ENCODE peak calls at places on chromosomes 16 and 17, in ten cellular contexts. One of them, this sample, is unnamed. For H3K4me1, the result is how much of the 10 kb centered on the place peaks cover.

GRCh38 chr17:70006159-70006558 is 68.9 kb upstream of the KCNJ16 start:
- DNase-seq in H9: no peak
- DNase-seq in heart right ventricle: no peak
- DNase-seq in CD4-positive, alpha-beta memory T cell: no peak
- DNase-seq in CD8-positive, alpha-beta memory T cell: no peak
- DNase-seq in Caco-2: no peak
- DNase-seq in adipocyte: peak
- DNase-seq in lung: no peak
- DNase-seq in osteoblast: no peak
- DNase-seq in heart left ventricle: no peak
- DNase-seq in this sample: no peak

GRCh38 chr16:30953511-30954124 is 3.9 kb upstream of the SETD1A start:
- DNase-seq in heart left ventricle: no peak
- DNase-seq in adipocyte: peak
- DNase-seq in CD8-positive, alpha-beta memory T cell: peak
- DNase-seq in lung: peak
- DNase-seq in H9: peak
- DNase-seq in osteoblast: peak
- DNase-seq in CD4-positive, alpha-beta memory T cell: peak
- DNase-seq in heart right ventricle: peak
- DNase-seq in Caco-2: peak
- DNase-seq in this sample: peak

GRCh38 chr17:7294614-7295153 is at the start of gene YBX2:
- DNase-seq in adipocyte: peak
- DNase-seq in Caco-2: peak
- DNase-seq in CD4-positive, alpha-beta memory T cell: peak
- DNase-seq in heart right ventricle: peak
- DNase-seq in CD8-positive, alpha-beta memory T cell: peak
- DNase-seq in heart left ventricle: peak
- DNase-seq in H9: peak
- DNase-seq in osteoblast: peak
- DNase-seq in lung: no peak
- DNase-seq in this sample: no peak

GRCh38 chr16:66660422-66661209 is 35.9 kb downstream of the CMTM4 start:
- DNase-seq in CD4-positive, alpha-beta memory T cell: no peak
- DNase-seq in Caco-2: no peak
- DNase-seq in adipocyte: peak
- DNase-seq in CD8-positive, alpha-beta memory T cell: no peak
- DNase-seq in H9: no peak
- DNase-seq in lung: peak
- DNase-seq in osteoblast: peak
- DNase-seq in heart left ventricle: peak
- DNase-seq in heart right ventricle: peak
- DNase-seq in this sample: peak

GRCh38 chr17:83012873-83013778 is 66.3 kb upstream of the METRNL start:
- DNase-seq in CD4-positive, alpha-beta memory T cell: no peak
- DNase-seq in adipocyte: peak
- DNase-seq in CD8-positive, alpha-beta memory T cell: no peak
- DNase-seq in heart left ventricle: no peak
- DNase-seq in osteoblast: peak
- DNase-seq in H9: no peak
- DNase-seq in Caco-2: no peak
- DNase-seq in heart right ventricle: no peak
- DNase-seq in lung: no peak
- DNase-seq in this sample: no peak

GRCh38 chr17:68199837-68200688 is 47.8 kb upstream of the AMZ2 start:
- DNase-seq in lung: no peak
- DNase-seq in heart right ventricle: no peak
- DNase-seq in osteoblast: peak
- DNase-seq in CD4-positive, alpha-beta memory T cell: no peak
- DNase-seq in H9: no peak
- DNase-seq in adipocyte: no peak
- DNase-seq in heart left ventricle: no peak
- DNase-seq in CD8-positive, alpha-beta memory T cell: no peak
- DNase-seq in Caco-2: no peak
- DNase-seq in this sample: no peak

GRCh38 chr16:89764711-89765201 is 43.4 kb downstream of the ZNF276 start:
- DNase-seq in lung: peak
- DNase-seq in CD4-positive, alpha-beta memory T cell: peak
- DNase-seq in heart right ventricle: peak
- DNase-seq in Caco-2: no peak
- DNase-seq in H9: no peak
- DNase-seq in osteoblast: peak
- DNase-seq in heart left ventricle: peak
- DNase-seq in adipocyte: no peak
- DNase-seq in CD8-positive, alpha-beta memory T cell: peak
- DNase-seq in this sample: no peak

GRCh38 chr17:76753061-76753961 is 15.4 kb downstream of the MFSD11 start:
- DNase-seq in heart left ventricle: no peak
- DNase-seq in heart right ventricle: no peak
- DNase-seq in CD4-positive, alpha-beta memory T cell: peak
- DNase-seq in osteoblast: no peak
- DNase-seq in CD8-positive, alpha-beta memory T cell: peak
- DNase-seq in adipocyte: no peak
- DNase-seq in lung: no peak
- DNase-seq in H9: no peak
- DNase-seq in Caco-2: no peak
- DNase-seq in this sample: no peak

GRCh38 chr16:27752241-27752640 is 202.3 kb downstream of the KATNIP start:
- DNase-seq in heart right ventricle: no peak
- DNase-seq in H9: no peak
- DNase-seq in CD8-positive, alpha-beta memory T cell: no peak
- DNase-seq in adipocyte: no peak
- DNase-seq in CD4-positive, alpha-beta memory T cell: no peak
- DNase-seq in Caco-2: no peak
- DNase-seq in osteoblast: peak
- DNase-seq in heart left ventricle: no peak
- DNase-seq in lung: no peak
- DNase-seq in this sample: no peak

GRCh38 chr17:13510062-13510461 is 91.7 kb downstream of the HS3ST3A1 start:
- DNase-seq in CD8-positive, alpha-beta memory T cell: no peak
- DNase-seq in osteoblast: no peak
- DNase-seq in H9: no peak
- DNase-seq in heart right ventricle: no peak
- DNase-seq in lung: no peak
- DNase-seq in heart left ventricle: no peak
- DNase-seq in adipocyte: no peak
- DNase-seq in Caco-2: no peak
- DNase-seq in CD4-positive, alpha-beta memory T cell: no peak
- DNase-seq in this sample: no peak

GRCh38 chr17:13509561-13509960 is 92.2 kb downstream of the HS3ST3A1 start:
- DNase-seq in heart left ventricle: no peak
- DNase-seq in H9: no peak
- DNase-seq in CD4-positive, alpha-beta memory T cell: no peak
- DNase-seq in Caco-2: no peak
- DNase-seq in heart right ventricle: no peak
- DNase-seq in lung: no peak
- DNase-seq in CD8-positive, alpha-beta memory T cell: no peak
- DNase-seq in adipocyte: no peak
- DNase-seq in osteoblast: no peak
- DNase-seq in this sample: no peak

GRCh38 chr17:13508916-13509315 is 92.8 kb downstream of the HS3ST3A1 start:
- DNase-seq in H9: no peak
- DNase-seq in Caco-2: no peak
- DNase-seq in CD8-positive, alpha-beta memory T cell: no peak
- DNase-seq in heart left ventricle: no peak
- DNase-seq in heart right ventricle: no peak
- DNase-seq in osteoblast: no peak
- DNase-seq in CD4-positive, alpha-beta memory T cell: no peak
- DNase-seq in adipocyte: no peak
- DNase-seq in lung: no peak
- DNase-seq in this sample: no peak

GRCh38 chr17:13518271-13519000 is 83.3 kb downstream of the HS3ST3A1 start:
- DNase-seq in CD4-positive, alpha-beta memory T cell: no peak
- DNase-seq in H9: no peak
- DNase-seq in adipocyte: peak
- DNase-seq in Caco-2: no peak
- DNase-seq in CD8-positive, alpha-beta memory T cell: no peak
- DNase-seq in osteoblast: no peak
- DNase-seq in heart left ventricle: no peak
- DNase-seq in heart right ventricle: no peak
- DNase-seq in lung: no peak
- DNase-seq in this sample: peak

GRCh38 chr17:13513039-13513405 is 88.7 kb downstream of the HS3ST3A1 start:
- DNase-seq in CD8-positive, alpha-beta memory T cell: no peak
- DNase-seq in Caco-2: no peak
- DNase-seq in H9: no peak
- DNase-seq in CD4-positive, alpha-beta memory T cell: no peak
- DNase-seq in adipocyte: peak
- DNase-seq in heart right ventricle: peak
- DNase-seq in lung: no peak
- DNase-seq in osteoblast: no peak
- DNase-seq in heart left ventricle: peak
- DNase-seq in this sample: peak
- H3K4me1 ChIP-seq in CD8-positive, alpha-beta memory T cell: under half
- H3K4me1 ChIP-seq in Caco-2: under half
- H3K4me1 ChIP-seq in H9: under half
- H3K4me1 ChIP-seq in CD4-positive, alpha-beta memory T cell: under half
- H3K4me1 ChIP-seq in adipocyte: under half
- H3K4me1 ChIP-seq in heart right ventricle: under half
- H3K4me1 ChIP-seq in lung: under half
- H3K4me1 ChIP-seq in osteoblast: under half
- H3K4me1 ChIP-seq in heart left ventricle: under half
- H3K4me1 ChIP-seq in this sample: under half

GRCh38 chr16:4372578-4373355 is 1.1 kb downstream of the VASN start:
- DNase-seq in adipocyte: peak
- DNase-seq in H9: no peak
- DNase-seq in Caco-2: no peak
- DNase-seq in heart left ventricle: no peak
- DNase-seq in osteoblast: peak
- DNase-seq in CD4-positive, alpha-beta memory T cell: no peak
- DNase-seq in CD8-positive, alpha-beta memory T cell: no peak
- DNase-seq in heart right ventricle: no peak
- DNase-seq in lung: no peak
- DNase-seq in this sample: peak
- H3K4me1 ChIP-seq in adipocyte: half or more
- H3K4me1 ChIP-seq in H9: under half
- H3K4me1 ChIP-seq in Caco-2: under half
- H3K4me1 ChIP-seq in heart left ventricle: half or more
- H3K4me1 ChIP-seq in osteoblast: half or more
- H3K4me1 ChIP-seq in CD4-positive, alpha-beta memory T cell: under half
- H3K4me1 ChIP-seq in CD8-positive, alpha-beta memory T cell: under half
- H3K4me1 ChIP-seq in heart right ventricle: half or more
- H3K4me1 ChIP-seq in lung: under half
- H3K4me1 ChIP-seq in this sample: half or more

GRCh38 chr16:73143681-73144370 is 95.9 kb upstream of the ZFHX3 start:
- DNase-seq in lung: no peak
- DNase-seq in heart right ventricle: no peak
- DNase-seq in Caco-2: no peak
- DNase-seq in H9: no peak
- DNase-seq in CD8-positive, alpha-beta memory T cell: no peak
- DNase-seq in osteoblast: no peak
- DNase-seq in heart left ventricle: no peak
- DNase-seq in adipocyte: peak
- DNase-seq in CD4-positive, alpha-beta memory T cell: no peak
- DNase-seq in this sample: no peak

GRCh38 chr16:73142069-73142880 is 94.3 kb upstream of the ZFHX3 start:
- DNase-seq in CD4-positive, alpha-beta memory T cell: no peak
- DNase-seq in heart left ventricle: no peak
- DNase-seq in Caco-2: no peak
- DNase-seq in H9: no peak
- DNase-seq in CD8-positive, alpha-beta memory T cell: no peak
- DNase-seq in lung: no peak
- DNase-seq in osteoblast: no peak
- DNase-seq in heart right ventricle: no peak
- DNase-seq in adipocyte: no peak
- DNase-seq in this sample: no peak

GRCh38 chr16:73142995-73143394 is 95.1 kb upstream of the ZFHX3 start:
- DNase-seq in heart right ventricle: no peak
- DNase-seq in lung: no peak
- DNase-seq in Caco-2: no peak
- DNase-seq in H9: no peak
- DNase-seq in osteoblast: no peak
- DNase-seq in heart left ventricle: peak
- DNase-seq in CD8-positive, alpha-beta memory T cell: no peak
- DNase-seq in adipocyte: no peak
- DNase-seq in CD4-positive, alpha-beta memory T cell: no peak
- DNase-seq in this sample: no peak

GRCh38 chr16:73147958-73148357 is 100.0 kb upstream of the ZFHX3 start:
- DNase-seq in heart right ventricle: no peak
- DNase-seq in lung: no peak
- DNase-seq in H9: no peak
- DNase-seq in CD8-positive, alpha-beta memory T cell: no peak
- DNase-seq in CD4-positive, alpha-beta memory T cell: no peak
- DNase-seq in heart left ventricle: no peak
- DNase-seq in adipocyte: no peak
- DNase-seq in Caco-2: no peak
- DNase-seq in osteoblast: no peak
- DNase-seq in this sample: no peak

GRCh38 chr16:73145166-73145565 is 97.2 kb upstream of the ZFHX3 start:
- DNase-seq in adipocyte: no peak
- DNase-seq in CD4-positive, alpha-beta memory T cell: no peak
- DNase-seq in CD8-positive, alpha-beta memory T cell: no peak
- DNase-seq in Caco-2: no peak
- DNase-seq in heart right ventricle: no peak
- DNase-seq in heart left ventricle: no peak
- DNase-seq in osteoblast: no peak
- DNase-seq in H9: no peak
- DNase-seq in lung: no peak
- DNase-seq in this sample: no peak
- H3K4me1 ChIP-seq in adipocyte: under half
- H3K4me1 ChIP-seq in CD4-positive, alpha-beta memory T cell: under half
- H3K4me1 ChIP-seq in CD8-positive, alpha-beta memory T cell: under half
- H3K4me1 ChIP-seq in Caco-2: under half
- H3K4me1 ChIP-seq in heart right ventricle: under half
- H3K4me1 ChIP-seq in heart left ventricle: under half
- H3K4me1 ChIP-seq in osteoblast: under half
- H3K4me1 ChIP-seq in H9: under half
- H3K4me1 ChIP-seq in lung: under half
- H3K4me1 ChIP-seq in this sample: under half

GRCh38 chr17:42249681-42250446 is 26.3 kb downstream of the STAT5B start:
- DNase-seq in adipocyte: no peak
- DNase-seq in H9: no peak
- DNase-seq in CD4-positive, alpha-beta memory T cell: peak
- DNase-seq in Caco-2: no peak
- DNase-seq in osteoblast: no peak
- DNase-seq in heart left ventricle: no peak
- DNase-seq in lung: no peak
- DNase-seq in heart right ventricle: no peak
- DNase-seq in CD8-positive, alpha-beta memory T cell: peak
- DNase-seq in this sample: peak
- H3K4me1 ChIP-seq in adipocyte: under half
- H3K4me1 ChIP-seq in H9: under half
- H3K4me1 ChIP-seq in CD4-positive, alpha-beta memory T cell: half or more
- H3K4me1 ChIP-seq in Caco-2: under half
- H3K4me1 ChIP-seq in osteoblast: under half
- H3K4me1 ChIP-seq in heart left ventricle: under half
- H3K4me1 ChIP-seq in lung: under half
- H3K4me1 ChIP-seq in heart right ventricle: half or more
- H3K4me1 ChIP-seq in CD8-positive, alpha-beta memory T cell: half or more
- H3K4me1 ChIP-seq in this sample: half or more